ENCODE peak calls at places on chromosomes 3 and 15, in four cellular contexts. Q, K, S and G are unnamed samples.

GRCh38 chr3:22537560-22537959 is 665.6 kb upstream of the UBE2E2 start:
- DNase-seq in S (no peak), Q (no peak), K (no peak), G (no peak)

GRCh38 chr3:112446343-112446742 is 52.9 kb downstream of the BTLA start:
- DNase-seq in Q (no peak), S (no peak), K (no peak), G (no peak)

GRCh38 chr15:69275933-69276565 is 22.7 kb upstream of the PAQR5 start:
- DNase-seq in S (no peak), Q (no peak), K (no peak), G (no peak)

GRCh38 chr3:183328823-183329222 is 75.8 kb downstream of the B3GNT5 start:
- DNase-seq in Q (no peak), S (no peak), K (no peak), G (no peak)

GRCh38 chr15:58473720-58474119 is 41.9 kb downstream of the LIPC start:
- DNase-seq in Q (no peak), K (no peak), S (no peak), G (no peak)

GRCh38 chr3:134594236-134594825 is 56.5 kb downstream of the KY start:
- DNase-seq in Q (no peak), K (no peak), S (no peak), G (no peak)

GRCh38 chr15:23536659-23537058 is 28.8 kb upstream of the MKRN3 start:
- DNase-seq in K (no peak), Q (no peak), S (no peak), G (no peak)

GRCh38 chr3:168053115-168053514 is 42.6 kb downstream of the GOLIM4 start:
- DNase-seq in K (no peak), Q (no peak), S (no peak), G (no peak)

GRCh38 chr15:96300808-96301207 is 29.7 kb upstream of the NR2F2 start:
- DNase-seq in K (no peak), Q (no peak), S (no peak), G (no peak)

GRCh38 chr3:139295040-139295439 is 48.8 kb upstream of the MRPS22 start:
- DNase-seq in Q (no peak), S (no peak), K (no peak), G (no peak)

GRCh38 chr3:127734754-127735473 is 62.2 kb downstream of the ABTB1 start:
- DNase-seq in K (no peak), Q (no peak), S (peak), G (no peak)

GRCh38 chr3:69084326-69084667 is 440 bp upstream of the ARL6IP5 start:
- DNase-seq in K (no peak), S (no peak), Q (no peak), G (peak)

GRCh38 chr3:42088803-42089520 is 2.2 kb upstream of the TRAK1 start:
- DNase-seq in K (no peak), Q (no peak), S (no peak), G (no peak)

GRCh38 chr3:69921651-69922050 is 77.9 kb upstream of the SAMMSON start:
- DNase-seq in S (no peak), Q (no peak), K (no peak), G (no peak)

GRCh38 chr15:63136742-63137141 is 15.1 kb downstream of the LACTB start:
- DNase-seq in Q (no peak), S (no peak), K (no peak), G (no peak)

GRCh38 chr15:40925495-40925862 is 3.7 kb upstream of the DLL4 start:
- DNase-seq in Q (peak), S (no peak), K (no peak), G (no peak)

GRCh38 chr15:32818758-32819405 is 101.1 kb downstream of the GREM1 start:
- DNase-seq in Q (no peak), K (peak), S (no peak), G (no peak)

GRCh38 chr15:62588930-62589655 is 424.0 kb upstream of the C2CD4B start:
- DNase-seq in S (no peak), Q (no peak), K (no peak), G (no peak)

GRCh38 chr3:188179006-188179966 is 25.3 kb downstream of the LPP start:
- DNase-seq in K (peak), Q (no peak), S (no peak), G (no peak)

GRCh38 chr3:83393276-83393675 is 1565.5 kb upstream of the CADM2 start:
- DNase-seq in K (no peak), Q (no peak), S (no peak), G (no peak)

GRCh38 chr15:60326824-60327654 is 70.7 kb downstream of the ANXA2 start:
- DNase-seq in K (peak), Q (peak), S (no peak), G (peak)

GRCh38 chr3:148727242-148727641 is 29.5 kb downstream of the AGTR1 start:
- DNase-seq in S (peak), Q (peak), K (peak), G (peak)

GRCh38 chr3:147960791-147961190 is 551.6 kb downstream of the ZIC1 start:
- DNase-seq in K (no peak), Q (no peak), S (no peak), G (no peak)

GRCh38 chr15:64284037-64284436 is 71.9 kb downstream of the CSNK1G1 start:
- DNase-seq in S (no peak), Q (no peak), K (no peak), G (no peak)

GRCh38 chr3:67192466-67192865 is 194.4 kb downstream of the KBTBD8 start:
- DNase-seq in S (no peak), Q (no peak), K (no peak), G (no peak)

GRCh38 chr3:14866627-14867026 is 47.9 kb downstream of the FGD5 start:
- DNase-seq in Q (no peak), S (no peak), K (no peak), G (no peak)

GRCh38 chr15:70149667-70150404 is 52.1 kb upstream of the TLE3 start:
- DNase-seq in Q (no peak), K (no peak), S (no peak), G (no peak)

GRCh38 chr3:161430307-161430706 is 59.0 kb upstream of the SPTSSB start:
- DNase-seq in Q (no peak), K (no peak), S (no peak), G (no peak)

GRCh38 chr15:40593588-40594428 is at the start of gene KNL1:
- DNase-seq in S (peak), K (peak), Q (peak), G (peak)

GRCh38 chr15:69454953-69455352 is 2.3 kb downstream of the RPLP1 start:
- DNase-seq in Q (no peak), S (no peak), K (no peak), G (no peak)

GRCh38 chr3:31976302-31976701 is 4.8 kb downstream of the OSBPL10 start:
- DNase-seq in Q (no peak), S (no peak), K (no peak), G (no peak)

GRCh38 chr3:56966104-56966503 is 94.4 kb upstream of the SPATA12 start:
- DNase-seq in S (no peak), K (no peak), Q (no peak), G (no peak)

GRCh38 chr15:80010131-80010673 is 39.2 kb upstream of the BCL2A1 start:
- DNase-seq in K (no peak), S (no peak), Q (no peak), G (no peak)

GRCh38 chr15:57692709-57693108 is 13.8 kb upstream of the POLR2M start:
- DNase-seq in Q (no peak), K (no peak), S (no peak), G (no peak)

GRCh38 chr15:38490231-38490630 is 36.3 kb downstream of the FAM98B start:
- DNase-seq in K (no peak), S (no peak), Q (no peak), G (no peak)

GRCh38 chr15:48582472-48583235 is 62.9 kb downstream of the FBN1 start:
- DNase-seq in Q (no peak), S (no peak), K (peak), G (no peak)

DNA sequence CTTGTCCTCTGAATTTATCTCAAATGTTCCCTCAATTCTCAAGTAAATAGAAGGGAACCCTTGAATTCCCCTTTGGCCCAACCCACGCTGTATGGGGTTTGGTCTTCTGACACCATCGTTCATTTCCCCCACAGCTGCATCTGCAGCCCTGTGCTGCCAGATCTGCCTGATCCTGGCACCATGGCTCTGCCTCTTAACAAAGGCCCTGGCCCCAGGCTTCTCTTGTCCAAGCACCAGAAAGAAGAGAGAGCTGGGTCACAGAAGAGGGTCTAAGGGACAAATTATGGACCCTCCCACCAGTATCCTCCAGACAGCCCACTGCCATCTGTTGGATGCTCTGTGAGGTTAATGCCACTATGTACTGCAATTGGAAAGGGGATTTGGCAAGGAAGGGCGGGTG is 1.8 kb downstream of the MAP1A start:
- DNase-seq in K (no peak), S (peak), Q (no peak), G (no peak)
- TF ChIP-seq CTCF in K (no peak), S (no peak), Q (no peak), G (no peak)

DNA sequence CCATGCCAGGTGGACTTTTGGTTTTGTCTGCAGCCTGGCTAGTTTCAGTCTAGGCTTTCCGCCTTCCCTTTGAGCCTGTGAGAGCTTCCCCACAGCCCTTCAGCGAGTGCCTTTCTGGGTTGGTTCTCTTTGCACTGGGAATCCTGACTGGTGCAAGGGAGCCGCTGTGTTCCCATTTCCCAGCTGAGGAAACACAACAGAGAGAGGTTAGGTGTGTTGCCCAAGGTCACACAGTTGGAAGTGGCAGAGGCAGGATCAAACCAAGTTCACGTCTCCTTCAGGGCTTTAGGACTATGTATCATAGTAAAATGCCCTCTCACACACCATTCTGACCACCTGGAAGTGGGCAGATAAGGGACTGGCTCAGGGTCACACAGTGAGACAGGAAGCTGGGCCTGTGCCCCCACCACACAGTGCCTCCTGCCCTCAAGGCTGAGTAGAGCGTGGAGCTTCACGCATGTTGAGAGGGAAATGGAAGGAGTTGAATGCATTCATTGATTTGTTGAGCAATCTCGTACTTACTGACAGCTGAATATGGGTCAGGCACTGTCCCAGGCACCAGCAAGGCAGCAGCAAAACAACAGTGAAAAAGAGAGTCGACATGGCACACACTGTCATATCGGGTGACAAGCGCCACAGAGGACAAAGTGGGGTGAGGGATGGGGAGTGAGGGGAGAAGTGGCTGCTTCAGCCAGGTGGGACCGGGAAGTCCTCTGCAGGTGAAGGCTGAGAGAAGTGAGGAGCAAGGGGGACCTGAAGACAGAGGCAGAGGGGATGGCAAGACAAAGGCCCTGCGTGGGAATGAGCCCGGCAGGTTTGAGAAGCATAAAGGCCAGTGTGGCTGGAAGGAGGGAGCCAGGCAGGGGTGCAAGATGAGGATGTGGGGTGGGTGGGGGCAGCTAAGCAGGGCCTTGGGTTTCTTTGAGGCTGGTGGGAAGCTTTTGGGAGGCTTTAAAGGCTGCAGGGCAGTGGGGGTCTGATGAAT is 12.3 kb upstream of the ANPEP start:
- DNase-seq in Q (no peak), K (no peak), S (no peak), G (no peak)
- TF ChIP-seq CTCF in Q (no peak), K (no peak), S (no peak), G (no peak)

DNA sequence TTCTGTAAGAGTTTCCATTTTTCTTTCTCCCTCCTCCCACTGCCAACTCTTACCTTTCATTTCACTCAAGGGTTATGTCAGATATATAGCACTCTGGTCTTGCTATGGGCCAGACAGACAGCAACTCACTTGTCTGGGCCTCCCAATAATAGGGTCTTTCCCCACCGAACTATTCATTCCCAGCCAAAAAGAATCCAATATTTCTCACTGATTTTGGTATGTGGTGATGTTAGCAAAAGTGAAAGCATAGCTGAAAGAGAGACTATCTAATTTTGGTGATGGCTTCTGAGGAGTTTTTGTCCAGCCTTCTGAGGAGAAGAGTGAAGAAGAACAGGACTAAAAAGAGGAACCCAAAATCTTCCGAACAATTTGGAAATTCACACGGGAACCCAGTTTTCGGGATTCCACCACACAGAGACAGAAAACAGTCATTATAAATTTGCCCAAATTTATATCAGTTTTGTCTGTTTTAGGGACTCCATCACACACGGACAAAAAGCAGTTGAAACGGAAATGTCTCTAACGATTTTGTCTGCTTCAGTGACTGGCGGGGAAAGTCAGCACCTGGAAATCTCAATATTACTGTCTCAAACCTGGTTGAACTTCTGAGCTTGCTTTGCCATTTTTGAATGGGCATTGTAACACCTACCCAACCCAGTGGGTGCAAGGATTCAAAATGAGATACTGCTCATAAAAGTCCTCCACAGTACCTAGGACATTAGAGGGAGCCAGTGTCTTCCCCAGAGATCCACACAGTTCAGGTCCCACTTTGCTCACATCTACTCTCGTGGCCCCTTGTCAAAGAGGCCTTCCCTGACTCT is 9.1 kb downstream of the CD80 start:
- DNase-seq in Q (no peak), S (no peak), K (no peak), G (no peak)
- TF ChIP-seq CTCF in Q (no peak), S (no peak), K (no peak), G (no peak)

GRCh38 chr3:187066228-187066995 is 72.9 kb downstream of the RPL39L start:
- DNase-seq in K (peak), Q (no peak), S (no peak), G (peak)
- TF ChIP-seq CTCF in K (peak), Q (no peak), S (no peak), G (no peak)

GRCh38 chr3:173988912-173989311 is 591.4 kb downstream of the NLGN1 start:
- DNase-seq in K (no peak), S (no peak), Q (no peak), G (no peak)

GRCh38 chr3:173993299-173993698 is 595.8 kb downstream of the NLGN1 start:
- DNase-seq in S (no peak), K (no peak), Q (no peak), G (no peak)
- TF ChIP-seq CTCF in S (no peak), K (no peak), Q (no peak), G (no peak)